ENCODE peak calls at places on chromosomes 3 and 15, in four cellular contexts. O, X, W and I are unnamed samples. For H3K9me1 and H3K27me3, the result is how much of the 10 kb centered on the place peaks cover.

GRCh38 chr15:66456211-66456610 is 41.4 kb downstream of the SNAPC5 start:
- DNase-seq in X (no peak), W (peak), O (no peak), I (no peak)

GRCh38 chr15:68042156-68042854 is 11.8 kb upstream of the PIAS1 start:
- DNase-seq in W (no peak), X (no peak), O (no peak), I (no peak)

GRCh38 chr3:12476238-12476897 is 7.9 kb upstream of the TSEN2 start:
- DNase-seq in X (no peak), O (no peak), W (peak), I (peak)

GRCh38 chr15:79919090-79919748 is 22.4 kb upstream of the MTHFS start:
- DNase-seq in X (no peak), O (no peak), W (no peak), I (no peak)

GRCh38 chr15:51341366-51342248 is at the start of gene GLDN:
- DNase-seq in X (no peak), O (no peak), W (peak), I (no peak)

GRCh38 chr3:186142556-186142955 is 33.7 kb upstream of the ETV5 start:
- DNase-seq in W (no peak), X (no peak), O (no peak), I (no peak)

GRCh38 chr3:17742837-17743659 is 617 bp upstream of the TBC1D5 start:
- DNase-seq in O (peak), X (no peak), W (peak), I (peak)

GRCh38 chr3:53495518-53496501 is 1.4 kb downstream of the CACNA1D start:
- DNase-seq in X (no peak), W (no peak), O (no peak), I (no peak)

GRCh38 chr3:86937306-86937791 is 53.6 kb downstream of the VGLL3 start:
- DNase-seq in X (peak), W (peak), O (no peak), I (no peak)

GRCh38 chr15:64461577-64462162 is 1.3 kb downstream of the ZNF609 start:
- DNase-seq in X (no peak), O (peak), W (peak), I (peak)

GRCh38 chr15:95565201-95565600 is 765.3 kb upstream of the NR2F2 start:
- DNase-seq in W (no peak), X (no peak), O (no peak), I (no peak)

GRCh38 chr3:184715943-184716651 is 4.2 kb upstream of the MAGEF1 start:
- DNase-seq in X (no peak), W (peak), O (no peak), I (no peak)

GRCh38 chr3:115758076-115758763 is 134.9 kb downstream of the GAP43 start:
- DNase-seq in O (no peak), X (no peak), W (no peak), I (no peak)

GRCh38 chr3:196842567-196843434 is 24.9 kb upstream of the SENP5 start:
- DNase-seq in X (no peak), O (peak), W (no peak), I (no peak)

GRCh38 chr3:129417354-129417753 is 11.1 kb downstream of the EFCAB12 start:
- DNase-seq in O (no peak), W (peak), X (no peak), I (peak)

GRCh38 chr15:43299411-43299810 is 31.0 kb downstream of the LCMT2 start:
- DNase-seq in X (no peak), O (no peak), W (no peak), I (no peak)

GRCh38 chr15:71807691-71808091 is 2.7 kb upstream of the NR2E3 start:
- DNase-seq in W (peak), O (no peak), X (no peak), I (no peak)

GRCh38 chr15:64009798-64010241 is 36.5 kb downstream of the DAPK2 start:
- DNase-seq in W (peak), O (no peak), X (peak), I (no peak)

GRCh38 chr15:49103002-49103401 is 52.4 kb downstream of the COPS2 start:
- DNase-seq in W (peak), O (no peak), X (no peak), I (no peak)

GRCh38 chr3:119733812-119734211 is 31.0 kb downstream of the CFAP91 start:
- DNase-seq in O (no peak), X (no peak), W (no peak), I (no peak)

GRCh38 chr15:51076142-51076897 is 18.4 kb downstream of the TNFAIP8L3 start:
- DNase-seq in O (peak), X (no peak), W (no peak), I (no peak)

GRCh38 chr3:97970131-97970530 is 2.1 kb downstream of the RIOX2 start:
- DNase-seq in X (no peak), O (no peak), W (no peak), I (no peak)

GRCh38 chr3:197750863-197751737 is 1.4 kb downstream of the FYTTD1 start:
- DNase-seq in O (no peak), X (no peak), W (peak), I (peak)

GRCh38 chr3:188819939-188820338 is 351.8 kb upstream of the TPRG1 start:
- DNase-seq in X (no peak), W (peak), O (no peak), I (no peak)

GRCh38 chr3:186821429-186822367 is 15.4 kb upstream of the RFC4 start:
- DNase-seq in X (no peak), W (peak), O (peak), I (peak)

GRCh38 chr15:90801803-90802202 is 66.6 kb upstream of the FURIN start:
- DNase-seq in W (no peak), X (no peak), O (no peak), I (no peak)

GRCh38 chr3:47949979-47950378 is 66.2 kb downstream of the MAP4 start:
- DNase-seq in W (no peak), O (no peak), X (no peak), I (no peak)

GRCh38 chr15:61936528-61937195 is 123.6 kb downstream of the VPS13C start:
- DNase-seq in W (no peak), X (no peak), O (no peak), I (no peak)

GRCh38 chr3:138850151-138850550 is 15.4 kb upstream of the PIK3CB start:
- DNase-seq in X (no peak), W (peak), O (no peak), I (peak)

GRCh38 chr15:51681303-51681963 is at the start of gene SCG3:
- DNase-seq in W (peak), O (peak), X (peak), I (peak)

DNA sequence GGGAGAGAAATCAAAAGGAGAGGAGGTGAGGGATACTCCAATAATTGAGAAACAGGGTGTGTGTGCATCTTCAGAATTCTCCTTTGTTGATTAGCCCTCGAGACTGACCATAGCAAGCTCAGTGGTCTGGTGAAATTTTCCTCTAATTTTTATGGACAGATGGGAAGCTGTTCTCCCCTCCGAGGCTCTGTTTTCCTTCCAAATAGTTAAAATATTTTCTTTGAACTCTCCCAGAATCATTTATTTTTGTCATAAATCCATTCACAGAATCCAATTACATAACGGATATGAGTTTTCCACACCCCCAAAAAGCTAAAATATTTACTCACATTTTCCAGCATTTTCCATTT is 36.4 kb downstream of the QTRT2 start:
- DNase-seq in X (no peak), O (no peak), W (no peak), I (no peak)
- H3K9me1 ChIP-seq in X (under half), O (under half), W (under half), I (under half)

GRCh38 chr15:40282144-40282869 is 557 bp downstream of the ANKRD63 start:
- DNase-seq in W (no peak), X (no peak), O (peak), I (peak)
- TF ChIP-seq CTCF in W (peak), X (no peak), O (peak), I (peak)

GRCh38 chr15:40435331-40436089 is 5.2 kb upstream of the BAHD1 start:
- DNase-seq in O (no peak), W (no peak), X (no peak), I (no peak)
- H3K27me3 ChIP-seq in O (under half), W (half or more), X (half or more), I (half or more)

DNA sequence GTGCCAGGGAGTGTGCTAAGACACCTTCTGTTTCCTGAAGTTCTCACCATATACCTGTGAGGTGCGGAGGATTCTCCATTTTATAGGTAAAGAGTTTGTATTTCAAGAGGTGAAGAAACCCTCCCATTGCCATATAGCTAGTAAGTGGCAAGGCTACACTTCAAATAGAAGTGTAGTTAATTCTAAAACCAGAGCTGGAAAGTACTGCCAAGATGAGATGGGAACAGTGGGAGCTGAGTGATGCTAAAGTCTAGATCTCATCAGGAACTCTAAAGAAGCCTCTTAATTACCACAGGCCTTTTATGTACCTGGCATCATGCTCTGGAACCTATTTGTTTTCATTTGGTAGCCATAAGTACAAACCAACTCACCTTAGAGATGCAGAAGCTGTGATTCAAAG is 98.6 kb upstream of the NUDT16 start:
- DNase-seq in O (no peak), X (no peak), W (no peak), I (no peak)
- H3K9me1 ChIP-seq in O (under half), X (under half), W (under half), I (under half)

DNA sequence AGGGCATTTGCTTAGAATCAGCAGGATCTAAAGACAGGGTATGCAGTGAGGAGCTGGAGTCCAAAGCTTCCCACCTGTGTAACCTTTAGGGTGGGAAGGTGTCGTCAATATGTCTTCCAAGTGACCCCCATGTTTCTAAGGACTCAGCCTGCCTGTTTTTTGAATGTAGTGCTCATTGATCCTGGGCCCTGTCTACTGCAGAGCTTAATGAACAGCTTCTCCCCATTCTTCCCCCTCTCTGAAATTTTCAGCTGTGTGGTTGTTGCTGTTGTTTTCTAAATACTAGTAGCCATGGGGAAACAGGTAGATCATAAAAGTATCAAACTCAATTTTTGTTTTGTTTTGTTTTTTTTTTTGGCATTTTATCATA is 39.7 kb downstream of the MBNL1 start:
- DNase-seq in O (no peak), W (no peak), X (no peak), I (no peak)
- TF ChIP-seq CTCF in O (no peak), W (no peak), X (no peak), I (no peak)

GRCh38 chr3:178271740-178272387 is 264.4 kb upstream of the KCNMB2 start:
- DNase-seq in W (no peak), X (no peak), O (no peak), I (no peak)

GRCh38 chr3:178275311-178275710 is 260.9 kb upstream of the KCNMB2 start:
- DNase-seq in O (no peak), W (no peak), X (no peak), I (no peak)

GRCh38 chr3:178267158-178267838 is 268.9 kb upstream of the KCNMB2 start:
- DNase-seq in X (no peak), W (peak), O (no peak), I (no peak)

GRCh38 chr3:178274711-178275110 is 261.5 kb upstream of the KCNMB2 start:
- DNase-seq in X (no peak), O (no peak), W (no peak), I (peak)

GRCh38 chr3:178270838-178271237 is 265.4 kb upstream of the KCNMB2 start:
- DNase-seq in O (no peak), X (no peak), W (peak), I (no peak)
- H3K27me3 ChIP-seq in O (under half), X (under half), W (under half), I (under half)